ENCODE peak calls at places on chromosomes 6 and 20, in eight cellular contexts. A is uterus; R is ovary; P is GM23248; L is cardiac muscle cell; U is neural progenitor cell; O is CD4-positive, CD25-positive, alpha-beta regulatory T cell; Q is mammary epithelial cell. J is an unnamed sample.

GRCh38 chr20:54140927-54141566 is 32.7 kb downstream of the CYP24A1 start:
- DNase-seq in L (no peak), R (no peak), Q (peak; percentile 91), A (no peak), U (no peak), O (no peak), P (peak; percentile 77), J (no peak)

GRCh38 chr20:64203037-64203777 is 39.0 kb downstream of the MYT1 start:
- DNase-seq in P (peak; percentile 32), U (peak; percentile 26), L (no peak), A (no peak), R (no peak), O (no peak), Q (no peak), J (no peak)

GRCh38 chr20:63977392-63978276 is 1.8 kb downstream of the SAMD10 start:
- DNase-seq in U (no peak), A (no peak), Q (no peak), O (no peak), R (no peak), L (no peak), P (peak; percentile 64), J (no peak)

GRCh38 chr20:63958471-63958870 is 2.3 kb upstream of the UCKL1 start:
- DNase-seq in R (no peak), A (no peak), Q (no peak), U (no peak), L (no peak), P (no peak), O (no peak), J (no peak)

GRCh38 chr20:64069614-64070243 is 6.7 kb downstream of the TCEA2 start:
- DNase-seq in A (no peak), O (no peak), L (peak; percentile 63), Q (no peak), R (no peak), P (peak; percentile 41), U (peak; percentile 83), J (no peak)

GRCh38 chr20:63658749-63659187 is 656 bp downstream of the RTEL1 start:
- DNase-seq in L (no peak), A (no peak), U (no peak), R (no peak), Q (no peak), P (peak; percentile 81), O (no peak), J (no peak)

GRCh38 chr20:2701671-2702081 is 9.1 kb downstream of the EBF4 start:
- DNase-seq in Q (no peak), U (no peak), L (no peak), R (no peak), P (no peak), A (no peak), O (no peak), J (no peak)

GRCh38 chr6:35292494-35292893 is 5.1 kb upstream of the DEF6 start:
- DNase-seq in A (no peak), Q (no peak), O (no peak), L (no peak), P (no peak), U (no peak), R (no peak), J (no peak)

GRCh38 chr6:158460602-158461092 is 99.2 kb upstream of the TMEM181 start:
- DNase-seq in A (no peak), L (no peak), U (no peak), Q (peak; percentile 71), O (no peak), R (no peak), P (peak; percentile 80), J (no peak)

GRCh38 chr6:30363459-30363858 is 18.5 kb downstream of the RPP21 start:
- DNase-seq in U (peak; percentile 21), Q (no peak), L (no peak), R (no peak), O (no peak), P (no peak), A (no peak), J (no peak)

GRCh38 chr6:35240838-35241801 is 18.4 kb upstream of the ZNF76 start:
- DNase-seq in U (peak; percentile 82), R (peak; percentile 57), L (peak; percentile 83), O (peak; percentile 62), A (peak; percentile 56), Q (peak; percentile 62), P (peak; percentile 63), J (peak; percentile 48)

GRCh38 chr20:13525225-13525940 is 113.3 kb downstream of the TASP1 start:
- DNase-seq in L (no peak), P (peak; percentile 90), U (peak; percentile 7), Q (peak; percentile 92), R (no peak), A (no peak), O (no peak), J (no peak)

GRCh38 chr20:37856932-37857660 is 45.8 kb upstream of the VSTM2L start:
- DNase-seq in U (no peak), P (peak; percentile 93), Q (no peak), L (no peak), A (no peak), R (no peak), O (no peak), J (no peak)

GRCh38 chr20:50695144-50695872 is 4.0 kb upstream of the RIPOR3 start:
- DNase-seq in Q (peak; percentile 35), L (no peak), O (no peak), U (no peak), A (peak; percentile 60), P (peak; percentile 96), R (no peak), J (no peak)

GRCh38 chr6:166599158-166599557 is 12.7 kb upstream of the RAMACL start:
- DNase-seq in R (no peak), P (no peak), A (no peak), O (no peak), Q (no peak), L (no peak), U (no peak), J (no peak)
- H3K27ac ChIP-seq in R (peak overlapping the region; percentile 63), P (peak overlapping the region; percentile 96), A (peak overlapping the region; percentile 87), O (no peak overlapping the region), Q (no peak overlapping the region), L (no peak overlapping the region), U (no peak overlapping the region), J (peak overlapping the region; percentile 72)

GRCh38 chr6:42354707-42355106 is 97.0 kb downstream of the TRERF1 start:
- DNase-seq in Q (no peak), O (no peak), P (no peak), R (no peak), L (no peak), U (no peak), A (no peak), J (no peak)

GRCh38 chr6:42352856-42353564 is 98.7 kb downstream of the TRERF1 start:
- DNase-seq in U (no peak), Q (peak; percentile 52), L (no peak), R (no peak), A (no peak), O (no peak), P (peak; percentile 91), J (no peak)

GRCh38 chr6:42347456-42347855 is 104.3 kb downstream of the TRERF1 start:
- DNase-seq in P (no peak), L (no peak), A (no peak), Q (no peak), U (no peak), R (no peak), O (no peak), J (no peak)

GRCh38 chr6:42345696-42346416 is 105.9 kb downstream of the TRERF1 start:
- DNase-seq in Q (no peak), L (no peak), U (no peak), O (no peak), R (no peak), P (no peak), A (no peak), J (no peak)

DNA sequence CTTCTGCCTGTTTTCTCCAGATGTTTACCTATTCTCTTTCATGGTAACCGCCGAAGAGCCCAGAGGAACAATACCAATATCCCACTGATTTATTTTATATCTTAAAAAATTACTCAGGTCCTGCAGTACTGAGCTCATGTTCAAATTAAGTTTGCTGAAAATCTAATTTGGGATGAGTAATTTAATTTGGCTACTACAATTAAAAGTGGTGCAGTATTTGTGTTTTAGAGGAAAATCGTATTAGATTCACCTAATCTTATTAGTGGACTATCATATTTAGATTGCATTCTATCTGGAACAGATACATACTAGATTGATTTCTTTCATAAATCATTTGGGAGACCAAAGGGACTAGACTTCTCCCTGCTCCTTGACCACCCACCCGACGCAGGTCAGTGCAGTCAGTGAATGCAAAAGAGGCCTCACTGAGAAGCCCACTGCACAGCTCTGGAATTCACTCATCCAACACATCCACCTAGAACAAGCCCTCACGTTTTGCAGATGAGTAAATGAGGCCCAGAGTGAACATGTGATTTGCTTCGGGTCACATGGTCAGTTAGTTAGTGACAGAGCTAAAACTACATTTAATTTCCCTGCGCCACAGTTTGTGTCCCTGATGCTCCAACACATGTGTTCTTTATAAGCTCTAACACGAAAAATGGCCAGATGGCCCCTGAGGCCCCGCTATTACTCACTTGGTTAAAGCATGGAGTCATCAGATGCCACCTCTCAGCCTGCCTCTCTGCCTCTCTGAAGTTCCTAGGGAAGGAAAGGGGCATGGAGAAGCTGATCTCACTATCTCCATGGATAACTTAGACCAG is 101.8 kb downstream of the TRERF1 start:
- DNase-seq in L (no peak), O (no peak), U (no peak), A (no peak), P (peak; percentile 71), Q (no peak), R (no peak), J (no peak)
- H3K27ac ChIP-seq in L (no peak overlapping the region), O (no peak overlapping the region), U (no peak overlapping the region), A (no peak overlapping the region), P (peak overlapping the region; percentile 24), Q (no peak overlapping the region), R (no peak overlapping the region), J (no peak overlapping the region)

DNA sequence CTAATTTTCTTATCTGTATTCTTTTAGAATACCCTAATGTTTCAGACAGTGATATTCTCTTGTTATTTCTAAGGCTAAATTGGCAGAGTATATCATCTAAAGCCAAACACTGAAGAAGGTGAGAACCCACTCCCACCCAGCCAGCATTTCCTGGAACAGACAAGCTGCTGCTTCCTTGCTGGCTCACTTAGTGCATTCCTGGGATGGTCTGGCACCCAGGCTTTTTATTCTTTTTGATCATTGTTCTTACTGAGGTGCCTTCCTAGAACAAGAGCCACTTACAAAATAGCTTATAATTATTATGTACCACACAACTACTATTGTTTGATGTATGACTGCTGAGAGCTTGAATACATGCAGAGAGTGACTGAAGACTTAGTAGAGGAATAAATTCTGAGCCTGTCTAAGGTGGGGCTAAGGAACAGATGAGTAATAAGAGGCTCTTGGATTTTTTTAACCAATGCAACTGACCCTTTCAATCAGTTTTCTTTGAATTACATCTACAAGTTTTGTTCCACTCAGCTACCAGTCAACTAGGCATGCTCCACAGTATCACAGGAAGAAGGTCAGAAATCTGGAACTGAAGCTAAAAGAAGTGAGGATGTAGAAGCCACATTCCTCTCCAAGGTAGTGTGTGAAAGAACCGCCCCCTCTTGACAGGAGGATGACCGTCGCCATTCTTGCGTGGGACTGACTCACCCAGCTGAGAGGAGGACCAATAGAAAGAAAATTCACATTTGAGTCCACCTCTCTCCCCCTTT is 30.1 kb downstream of the PRPH2 start:
- DNase-seq in L (no peak), P (peak; percentile 89), R (no peak), A (no peak), U (no peak), O (no peak), Q (peak; percentile 80), J (no peak)
- H3K27ac ChIP-seq in L (no peak overlapping the region), P (peak overlapping the region; percentile 80), R (no peak overlapping the region), A (peak overlapping the region; percentile 81), U (no peak overlapping the region), O (no peak overlapping the region), Q (peak overlapping the region; percentile 71), J (no peak overlapping the region)

DNA sequence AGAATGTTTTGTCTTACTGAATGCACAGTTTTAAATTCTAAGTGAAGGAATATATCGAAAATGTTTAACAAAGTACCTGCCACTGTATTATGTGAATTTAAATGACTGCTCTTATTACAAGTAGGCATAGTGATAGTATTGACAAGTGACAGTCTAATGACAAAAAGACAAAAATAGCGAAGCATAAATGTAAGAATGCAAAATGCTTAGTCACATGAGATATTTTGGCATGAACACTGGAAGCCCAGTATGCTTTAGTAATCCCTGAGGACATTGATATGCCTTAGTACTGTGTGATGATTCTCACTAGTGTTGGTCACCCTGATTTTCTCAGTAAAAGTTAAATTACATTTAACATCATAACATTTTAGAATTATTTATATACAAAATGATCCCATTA is 153.5 kb downstream of the EYA4 start:
- DNase-seq in L (no peak), U (no peak), Q (no peak), R (no peak), P (no peak), O (no peak), A (no peak), J (no peak)
- H3K27ac ChIP-seq in L (no peak overlapping the region), U (no peak overlapping the region), Q (no peak overlapping the region), R (no peak overlapping the region), P (no peak overlapping the region), O (no peak overlapping the region), A (no peak overlapping the region), J (no peak overlapping the region)